ENCODE peak calls at places on chromosomes 16 and 17, in four cellular contexts. K, Y, S and L are unnamed samples. For H3K4me1, the result is how much of the 10 kb centered on the place peaks cover.

GRCh38 chr17:40342575-40343058 is 21.9 kb downstream of the GJD3 start:
- DNase-seq in Y (no peak), K (no peak), S (no peak), L (no peak)

GRCh38 chr17:40541060-40541872 is 24.0 kb downstream of the CCR7 start:
- DNase-seq in S (peak), K (no peak), Y (no peak), L (no peak)

GRCh38 chr16:10871157-10871991 is 5.6 kb upstream of the CIITA start:
- DNase-seq in Y (no peak), K (no peak), S (no peak), L (no peak)

GRCh38 chr16:66386629-66387622 is 20.4 kb downstream of the CDH5 start:
- DNase-seq in S (no peak), Y (no peak), K (no peak), L (no peak)

GRCh38 chr16:47477680-47478079 is 16.5 kb downstream of the PHKB start:
- DNase-seq in Y (no peak), K (no peak), S (no peak), L (no peak)

GRCh38 chr17:69433093-69433492 is 18.6 kb downstream of the MAP2K6 start:
- DNase-seq in K (no peak), Y (no peak), S (no peak), L (no peak)

GRCh38 chr17:54537656-54538055 is 363.0 kb upstream of the TOM1L1 start:
- DNase-seq in Y (no peak), S (no peak), K (no peak), L (no peak)

GRCh38 chr17:3959295-3959899 is 4.8 kb downstream of the ATP2A3 start:
- DNase-seq in Y (peak), S (no peak), K (no peak), L (no peak)

GRCh38 chr16:54812229-54812628 is 118.4 kb upstream of the IRX5 start:
- DNase-seq in K (no peak), Y (no peak), S (no peak), L (no peak)

GRCh38 chr16:68399456-68399855 is 48.9 kb downstream of the SMPD3 start:
- DNase-seq in S (no peak), Y (no peak), K (no peak), L (no peak)

DNA sequence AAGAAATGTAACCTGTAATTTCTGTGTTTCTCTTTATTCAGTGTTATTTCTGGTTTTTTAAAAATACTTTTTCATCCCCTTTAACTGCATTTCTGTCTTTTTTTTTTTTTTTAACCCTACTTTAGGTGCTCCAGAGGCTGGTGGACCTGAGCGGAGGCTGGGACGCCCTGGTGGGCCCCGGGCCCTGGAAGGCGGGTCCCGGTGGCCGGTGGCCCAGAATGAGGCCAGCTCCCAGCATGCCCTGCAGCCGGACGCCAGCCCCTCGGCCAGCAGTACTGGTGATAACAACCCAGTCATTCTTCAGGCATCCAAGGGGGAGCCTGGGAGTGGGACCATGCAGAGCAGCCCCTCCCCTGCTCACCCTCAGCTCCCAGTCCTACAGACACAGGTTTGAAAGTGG is 1.5 kb downstream of the SRCAP start:
- DNase-seq in K (no peak), Y (no peak), S (no peak), L (no peak)
- H3K4me3 ChIP-seq in K (no peak), Y (peak), S (no peak), L (peak)

DNA sequence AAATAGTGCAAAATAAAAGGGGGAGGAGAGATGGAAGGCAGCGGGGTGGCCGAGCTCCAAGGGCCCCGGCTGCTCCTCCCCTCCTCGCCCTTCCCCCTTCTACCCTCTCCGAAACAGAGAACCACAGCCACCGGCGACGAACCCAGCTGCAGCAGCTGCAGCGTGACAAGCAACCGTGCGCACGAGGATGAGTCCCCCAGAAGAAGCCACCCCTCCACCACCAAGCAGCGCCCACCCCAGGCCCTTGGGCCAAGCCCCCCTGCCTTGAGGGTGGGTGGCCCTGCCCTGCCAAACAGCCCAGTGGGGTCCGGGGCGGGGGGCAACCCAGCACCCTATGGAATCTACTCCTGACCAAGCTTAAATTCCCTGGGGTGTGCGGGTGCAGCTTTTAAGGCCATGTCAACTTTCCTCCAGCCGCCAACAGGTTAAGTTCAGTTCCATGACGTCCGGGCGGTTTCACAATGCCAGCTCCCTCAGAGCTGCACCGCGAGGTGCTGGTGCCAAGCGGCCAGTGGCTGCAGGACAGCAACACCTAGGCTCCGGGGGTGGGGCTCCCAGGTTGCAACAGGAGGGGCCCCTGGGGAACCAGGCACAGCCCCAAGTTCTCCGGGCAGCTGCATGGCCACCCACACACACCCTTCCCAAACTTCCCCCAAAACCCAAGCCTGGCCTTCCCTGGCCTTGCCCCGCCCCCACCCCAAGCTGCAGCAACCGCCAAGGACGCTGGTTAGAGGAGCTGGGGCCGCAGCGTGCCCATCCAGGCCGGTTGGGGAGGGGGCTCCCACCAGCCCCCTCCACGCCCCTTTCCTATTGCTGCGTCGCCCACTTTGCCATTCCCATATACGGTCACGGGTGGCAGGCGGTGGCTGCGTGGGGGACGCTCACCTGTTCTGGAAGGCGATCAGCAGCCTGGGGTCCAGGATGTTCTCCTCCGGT is 2.0 kb downstream of the CBX4 start:
- DNase-seq in Y (peak), K (no peak), S (peak), L (peak)
- TF ChIP-seq POLR2A in Y (no peak), K (no peak), S (no peak), L (no peak)

DNA sequence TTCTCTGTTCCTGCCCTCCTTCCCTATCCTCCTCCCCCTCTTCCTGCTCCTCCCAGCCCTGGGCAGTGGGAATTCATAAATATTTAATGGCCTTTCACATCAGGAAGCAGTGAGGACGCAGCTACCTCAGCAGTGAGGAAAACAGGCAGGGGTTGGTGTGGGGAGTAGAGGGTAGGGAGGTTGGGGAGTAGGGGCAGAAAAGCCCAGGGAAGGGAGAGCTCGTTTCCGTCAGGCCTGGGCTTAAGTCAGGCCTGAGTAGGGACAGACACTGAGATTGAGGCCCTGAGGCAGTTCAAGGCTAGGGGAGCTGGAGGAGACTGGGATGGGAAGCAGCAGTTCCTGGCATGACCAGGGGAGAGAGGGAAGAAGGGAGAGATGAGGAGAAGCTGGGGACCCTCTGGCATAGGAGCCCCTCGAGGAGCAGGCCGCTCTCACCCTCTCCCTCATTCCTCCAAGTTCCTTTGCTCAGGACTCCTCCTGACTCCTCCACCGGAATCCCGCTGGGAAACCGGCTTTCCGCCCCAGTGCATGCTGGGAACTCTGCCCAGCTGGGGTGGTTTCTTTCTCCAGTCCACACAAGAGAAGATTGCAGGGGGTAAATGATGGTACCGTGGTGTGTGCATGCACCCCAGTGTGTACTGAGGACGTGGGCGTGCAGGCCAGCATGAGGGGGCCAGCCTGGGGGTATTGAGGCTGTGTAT is 6.2 kb downstream of the SAMD14 start:
- DNase-seq in K (no peak), Y (no peak), S (no peak), L (no peak)
- H3K4me1 ChIP-seq in K (under half), Y (under half), S (under half), L (under half)

DNA sequence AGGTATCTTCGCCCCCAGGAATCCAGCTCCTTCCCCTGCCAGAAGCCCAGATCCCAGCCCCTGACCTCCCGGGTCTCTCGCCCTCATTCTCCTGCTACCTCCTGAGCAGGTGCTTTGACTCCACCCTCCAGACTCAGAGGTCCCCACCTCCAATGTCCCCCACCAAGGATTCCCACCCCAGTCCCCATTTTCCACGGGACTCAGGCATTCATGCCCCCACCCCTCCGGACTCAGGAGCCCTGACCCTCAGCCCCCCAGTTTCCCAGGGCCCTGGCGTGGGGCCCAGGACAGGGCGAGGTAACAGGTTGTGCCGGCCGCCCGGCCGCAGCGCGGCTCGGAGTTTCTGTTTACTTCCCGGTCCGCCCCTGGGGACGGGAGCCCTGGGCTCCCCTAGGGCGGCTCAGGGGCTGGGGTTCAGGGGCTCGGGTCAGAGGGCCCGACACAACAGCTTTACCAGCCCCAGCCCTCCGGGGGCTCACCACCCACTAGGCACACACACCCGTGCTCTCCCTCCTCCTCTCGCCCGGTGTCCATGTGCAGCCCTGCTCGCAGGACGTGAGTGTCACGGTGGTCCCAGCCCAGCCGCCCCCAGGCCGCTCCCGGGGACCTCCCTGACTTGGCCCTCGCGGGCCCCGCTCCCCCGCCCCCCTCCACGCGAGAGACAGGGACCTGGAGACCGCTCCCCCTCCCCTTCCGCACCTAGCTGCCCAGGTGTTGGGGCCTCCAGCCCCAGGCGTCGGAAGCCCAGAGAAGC is 595 bp downstream of the BICDL2 start:
- DNase-seq in K (no peak), S (no peak), Y (no peak), L (no peak)
- H3K4me3 ChIP-seq in K (no peak), S (peak), Y (peak), L (peak)

GRCh38 chr17:45431531-45432404 is 902 bp downstream of the ARHGAP27 start:
- DNase-seq in K (no peak), Y (peak), S (no peak), L (no peak)
- TF ChIP-seq POLR2A in K (no peak), Y (peak), S (no peak), L (no peak)

GRCh38 chr17:46787478-46787877 is 31.0 kb downstream of the WNT3 start:
- DNase-seq in Y (no peak), K (no peak), S (no peak), L (no peak)
- H3K4me1 ChIP-seq in Y (under half), K (under half), S (under half), L (under half)